ENCODE peak calls at places on chromosomes 7 and 10, in nine cellular contexts. One of them, this sample, is unnamed.

GRCh38 chr10:73860050-73860491 is 14.3 kb downstream of the CAMK2G start:
- DNase-seq in H54: no peak
- DNase-seq in adrenal gland: no peak
- DNase-seq in body of pancreas: no peak
- DNase-seq in Peyer's patch: no peak
- DNase-seq in gastrocnemius medialis: no peak
- DNase-seq in ovary: no peak
- DNase-seq in prostate gland: no peak
- DNase-seq in K562: no peak
- DNase-seq in this sample: no peak

GRCh38 chr7:12322287-12322902 is 81.3 kb downstream of the VWDE start:
- DNase-seq in H54: no peak
- DNase-seq in adrenal gland: no peak
- DNase-seq in body of pancreas: no peak
- DNase-seq in Peyer's patch: no peak
- DNase-seq in gastrocnemius medialis: no peak
- DNase-seq in ovary: no peak
- DNase-seq in prostate gland: no peak
- DNase-seq in K562: no peak
- DNase-seq in this sample: peak; percentile 32

GRCh38 chr7:5615190-5616070 is 166.0 kb downstream of the RNF216 start:
- DNase-seq in H54: no peak
- DNase-seq in adrenal gland: no peak
- DNase-seq in body of pancreas: no peak
- DNase-seq in Peyer's patch: no peak
- DNase-seq in gastrocnemius medialis: no peak
- DNase-seq in ovary: no peak
- DNase-seq in prostate gland: no peak
- DNase-seq in K562: no peak
- DNase-seq in this sample: no peak

GRCh38 chr7:44293561-44294324 is 31.7 kb downstream of the CAMK2B start:
- DNase-seq in H54: no peak
- DNase-seq in adrenal gland: peak; percentile 8
- DNase-seq in body of pancreas: no peak
- DNase-seq in Peyer's patch: peak; percentile 9
- DNase-seq in gastrocnemius medialis: peak; percentile 52
- DNase-seq in ovary: peak; percentile 10
- DNase-seq in prostate gland: no peak
- DNase-seq in K562: no peak
- DNase-seq in this sample: no peak

GRCh38 chr7:120834726-120835125 is 23.2 kb downstream of the TSPAN12 start:
- DNase-seq in H54: no peak
- DNase-seq in adrenal gland: no peak
- DNase-seq in body of pancreas: no peak
- DNase-seq in Peyer's patch: no peak
- DNase-seq in gastrocnemius medialis: no peak
- DNase-seq in ovary: no peak
- DNase-seq in prostate gland: no peak
- DNase-seq in K562: no peak
- DNase-seq in this sample: no peak

GRCh38 chr7:135930565-135931423 is 46.4 kb downstream of the MTPN start:
- DNase-seq in H54: no peak
- DNase-seq in adrenal gland: no peak
- DNase-seq in body of pancreas: no peak
- DNase-seq in Peyer's patch: no peak
- DNase-seq in gastrocnemius medialis: no peak
- DNase-seq in ovary: no peak
- DNase-seq in prostate gland: peak; percentile 7
- DNase-seq in K562: no peak
- DNase-seq in this sample: no peak

GRCh38 chr7:33623267-33623666 is 282.1 kb upstream of the BMPER start:
- DNase-seq in H54: no peak
- DNase-seq in adrenal gland: no peak
- DNase-seq in body of pancreas: no peak
- DNase-seq in Peyer's patch: no peak
- DNase-seq in gastrocnemius medialis: no peak
- DNase-seq in ovary: no peak
- DNase-seq in prostate gland: no peak
- DNase-seq in K562: no peak
- DNase-seq in this sample: no peak

GRCh38 chr7:30412810-30413504 is 65.6 kb downstream of the NOD1 start:
- DNase-seq in H54: peak; percentile 78
- DNase-seq in adrenal gland: peak; percentile 51
- DNase-seq in body of pancreas: peak; percentile 80
- DNase-seq in Peyer's patch: no peak
- DNase-seq in gastrocnemius medialis: peak; percentile 47
- DNase-seq in ovary: no peak
- DNase-seq in prostate gland: peak; percentile 55
- DNase-seq in K562: peak; percentile 59
- DNase-seq in this sample: peak; percentile 58

GRCh38 chr7:130010689-130011412 is 40.3 kb downstream of the ZC3HC1 start:
- DNase-seq in H54: peak; percentile 30
- DNase-seq in adrenal gland: peak; percentile 86
- DNase-seq in body of pancreas: peak; percentile 92
- DNase-seq in Peyer's patch: peak; percentile 81
- DNase-seq in gastrocnemius medialis: peak; percentile 84
- DNase-seq in ovary: peak; percentile 87
- DNase-seq in prostate gland: peak; percentile 77
- DNase-seq in K562: peak; percentile 84
- DNase-seq in this sample: peak; percentile 95

GRCh38 chr7:7103343-7104313 is 78.7 kb upstream of the C1GALT1 start:
- DNase-seq in H54: peak; percentile 58
- DNase-seq in adrenal gland: no peak
- DNase-seq in body of pancreas: peak; percentile 28
- DNase-seq in Peyer's patch: no peak
- DNase-seq in gastrocnemius medialis: no peak
- DNase-seq in ovary: no peak
- DNase-seq in prostate gland: peak; percentile 27
- DNase-seq in K562: peak; percentile 55
- DNase-seq in this sample: peak; percentile 90

GRCh38 chr7:159148430-159149395 is 4.0 kb upstream of the VIPR2 start:
- DNase-seq in H54: no peak
- DNase-seq in adrenal gland: no peak
- DNase-seq in body of pancreas: no peak
- DNase-seq in Peyer's patch: no peak
- DNase-seq in gastrocnemius medialis: no peak
- DNase-seq in ovary: no peak
- DNase-seq in prostate gland: no peak
- DNase-seq in K562: no peak
- DNase-seq in this sample: no peak

GRCh38 chr7:90461216-90461615 is 8.2 kb upstream of the PTTG1IP2 start:
- DNase-seq in H54: no peak
- DNase-seq in adrenal gland: no peak
- DNase-seq in body of pancreas: peak; percentile 13
- DNase-seq in Peyer's patch: no peak
- DNase-seq in gastrocnemius medialis: no peak
- DNase-seq in ovary: no peak
- DNase-seq in prostate gland: no peak
- DNase-seq in K562: no peak
- DNase-seq in this sample: no peak

GRCh38 chr7:69129524-69129923 is 468.8 kb upstream of the AUTS2 start:
- DNase-seq in H54: no peak
- DNase-seq in adrenal gland: no peak
- DNase-seq in body of pancreas: no peak
- DNase-seq in Peyer's patch: no peak
- DNase-seq in gastrocnemius medialis: no peak
- DNase-seq in ovary: no peak
- DNase-seq in prostate gland: no peak
- DNase-seq in K562: no peak
- DNase-seq in this sample: no peak

GRCh38 chr7:15685358-15686181 is 913 bp downstream of the MEOX2 start:
- DNase-seq in H54: no peak
- DNase-seq in adrenal gland: no peak
- DNase-seq in body of pancreas: peak; percentile 6
- DNase-seq in Peyer's patch: no peak
- DNase-seq in gastrocnemius medialis: peak; percentile 49
- DNase-seq in ovary: peak; percentile 47
- DNase-seq in prostate gland: no peak
- DNase-seq in K562: no peak
- DNase-seq in this sample: no peak

GRCh38 chr10:30831401-30831800 is 200.3 kb downstream of the ZNF438 start:
- DNase-seq in H54: no peak
- DNase-seq in adrenal gland: no peak
- DNase-seq in body of pancreas: no peak
- DNase-seq in Peyer's patch: no peak
- DNase-seq in gastrocnemius medialis: no peak
- DNase-seq in ovary: no peak
- DNase-seq in prostate gland: no peak
- DNase-seq in K562: no peak
- DNase-seq in this sample: no peak

GRCh38 chr7:109246330-109247077 is 676.8 kb downstream of the DNAJB9 start:
- DNase-seq in H54: no peak
- DNase-seq in adrenal gland: no peak
- DNase-seq in body of pancreas: peak; percentile 2
- DNase-seq in Peyer's patch: no peak
- DNase-seq in gastrocnemius medialis: no peak
- DNase-seq in ovary: no peak
- DNase-seq in prostate gland: peak; percentile 6
- DNase-seq in K562: no peak
- DNase-seq in this sample: no peak

GRCh38 chr7:107890962-107891618 is at the start of gene DLD:
- DNase-seq in H54: peak; percentile 91
- DNase-seq in adrenal gland: peak; percentile 95
- DNase-seq in body of pancreas: peak; percentile 95
- DNase-seq in Peyer's patch: peak; percentile 90
- DNase-seq in gastrocnemius medialis: peak; percentile 92
- DNase-seq in ovary: peak; percentile 94
- DNase-seq in prostate gland: peak; percentile 90
- DNase-seq in K562: peak; percentile 98
- DNase-seq in this sample: peak; percentile 97

GRCh38 chr7:39949980-39950472 is at the start of gene CDK13:
- DNase-seq in H54: peak; percentile 86
- DNase-seq in adrenal gland: peak; percentile 82
- DNase-seq in body of pancreas: peak; percentile 85
- DNase-seq in Peyer's patch: peak; percentile 82
- DNase-seq in gastrocnemius medialis: peak; percentile 65
- DNase-seq in ovary: peak; percentile 84
- DNase-seq in prostate gland: peak; percentile 74
- DNase-seq in K562: peak; percentile 75
- DNase-seq in this sample: peak; percentile 92
- TF ChIP-seq POLR2A in H54: peak; percentile 97
- TF ChIP-seq POLR2A in adrenal gland: no peak
- TF ChIP-seq POLR2A in body of pancreas: no peak
- TF ChIP-seq POLR2A in Peyer's patch: peak; percentile 29
- TF ChIP-seq POLR2A in gastrocnemius medialis: no peak
- TF ChIP-seq POLR2A in ovary: no peak
- TF ChIP-seq POLR2A in prostate gland: peak; percentile 37
- TF ChIP-seq POLR2A in K562: no peak
- TF ChIP-seq POLR2A in this sample: no peak

GRCh38 chr10:69061305-69062161 is 26.4 kb upstream of the SRGN start:
- DNase-seq in H54: peak; percentile 81
- DNase-seq in adrenal gland: peak; percentile 75
- DNase-seq in body of pancreas: peak; percentile 78
- DNase-seq in Peyer's patch: peak; percentile 64
- DNase-seq in gastrocnemius medialis: peak; percentile 50
- DNase-seq in ovary: no peak
- DNase-seq in prostate gland: no peak
- DNase-seq in K562: peak; percentile 62
- DNase-seq in this sample: peak; percentile 64
- TF ChIP-seq POLR2A in H54: no peak
- TF ChIP-seq POLR2A in adrenal gland: peak; percentile 60
- TF ChIP-seq POLR2A in body of pancreas: no peak
- TF ChIP-seq POLR2A in Peyer's patch: no peak
- TF ChIP-seq POLR2A in gastrocnemius medialis: peak; percentile 68
- TF ChIP-seq POLR2A in ovary: peak; percentile 33
- TF ChIP-seq POLR2A in prostate gland: no peak
- TF ChIP-seq POLR2A in K562: no peak
- TF ChIP-seq POLR2A in this sample: peak; percentile 33

GRCh38 chr10:102627446-102628293 is 16.6 kb upstream of the TRIM8 start:
- DNase-seq in H54: no peak
- DNase-seq in adrenal gland: peak; percentile 62
- DNase-seq in body of pancreas: peak; percentile 65
- DNase-seq in Peyer's patch: no peak
- DNase-seq in gastrocnemius medialis: peak; percentile 34
- DNase-seq in ovary: peak; percentile 70
- DNase-seq in prostate gland: no peak
- DNase-seq in K562: no peak
- DNase-seq in this sample: no peak
- TF ChIP-seq POLR2A in H54: peak; percentile 27
- TF ChIP-seq POLR2A in adrenal gland: no peak
- TF ChIP-seq POLR2A in body of pancreas: no peak
- TF ChIP-seq POLR2A in Peyer's patch: no peak
- TF ChIP-seq POLR2A in gastrocnemius medialis: no peak
- TF ChIP-seq POLR2A in ovary: no peak
- TF ChIP-seq POLR2A in prostate gland: no peak
- TF ChIP-seq POLR2A in K562: no peak
- TF ChIP-seq POLR2A in this sample: no peak

GRCh38 chr10:18685555-18685954 is 26.3 kb downstream of the ARL5B start:
- DNase-seq in H54: no peak
- DNase-seq in adrenal gland: no peak
- DNase-seq in body of pancreas: no peak
- DNase-seq in Peyer's patch: no peak
- DNase-seq in gastrocnemius medialis: no peak
- DNase-seq in ovary: no peak
- DNase-seq in prostate gland: no peak
- DNase-seq in K562: no peak
- DNase-seq in this sample: no peak

GRCh38 chr10:18683427-18683826 is 24.2 kb downstream of the ARL5B start:
- DNase-seq in H54: no peak
- DNase-seq in adrenal gland: no peak
- DNase-seq in body of pancreas: no peak
- DNase-seq in Peyer's patch: no peak
- DNase-seq in gastrocnemius medialis: no peak
- DNase-seq in ovary: no peak
- DNase-seq in prostate gland: no peak
- DNase-seq in K562: no peak
- DNase-seq in this sample: no peak

GRCh38 chr10:18681971-18682403 is 22.8 kb downstream of the ARL5B start:
- DNase-seq in H54: no peak
- DNase-seq in adrenal gland: no peak
- DNase-seq in body of pancreas: no peak
- DNase-seq in Peyer's patch: no peak
- DNase-seq in gastrocnemius medialis: no peak
- DNase-seq in ovary: no peak
- DNase-seq in prostate gland: no peak
- DNase-seq in K562: no peak
- DNase-seq in this sample: no peak

GRCh38 chr10:18684953-18685352 is 25.7 kb downstream of the ARL5B start:
- DNase-seq in H54: no peak
- DNase-seq in adrenal gland: no peak
- DNase-seq in body of pancreas: no peak
- DNase-seq in Peyer's patch: no peak
- DNase-seq in gastrocnemius medialis: no peak
- DNase-seq in ovary: no peak
- DNase-seq in prostate gland: no peak
- DNase-seq in K562: no peak
- DNase-seq in this sample: no peak

DNA sequence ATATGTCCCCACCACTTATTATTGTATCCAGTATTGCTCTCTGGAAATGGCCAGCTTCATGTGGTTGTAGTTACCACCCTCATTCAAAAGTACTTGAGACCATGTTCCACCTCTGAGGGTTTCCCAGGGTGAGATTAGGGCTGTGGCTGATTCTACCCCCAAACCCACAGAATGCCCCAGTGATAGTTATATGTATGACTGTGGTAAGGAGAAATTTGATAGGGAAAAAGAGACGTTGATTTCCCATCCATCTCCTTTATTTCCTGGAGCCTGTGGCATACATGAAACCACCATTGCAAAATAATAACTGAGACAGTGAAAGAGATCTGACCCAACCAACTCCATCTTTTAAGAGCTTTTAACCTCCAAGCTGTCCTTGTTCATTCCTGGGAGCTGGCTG is 25.2 kb downstream of the ARL5B start:
- DNase-seq in H54: no peak
- DNase-seq in adrenal gland: no peak
- DNase-seq in body of pancreas: no peak
- DNase-seq in Peyer's patch: no peak
- DNase-seq in gastrocnemius medialis: no peak
- DNase-seq in ovary: no peak
- DNase-seq in prostate gland: no peak
- DNase-seq in K562: no peak
- DNase-seq in this sample: no peak
- TF ChIP-seq POLR2A in H54: no peak
- TF ChIP-seq POLR2A in adrenal gland: no peak
- TF ChIP-seq POLR2A in body of pancreas: no peak
- TF ChIP-seq POLR2A in Peyer's patch: no peak
- TF ChIP-seq POLR2A in gastrocnemius medialis: no peak
- TF ChIP-seq POLR2A in ovary: no peak
- TF ChIP-seq POLR2A in prostate gland: no peak
- TF ChIP-seq POLR2A in K562: no peak
- TF ChIP-seq POLR2A in this sample: no peak

This sample was measured in erythroblast.